ENCODE peak calls at places on chromosomes 2 and 18, in nine cellular contexts. P is T follicular helper cell, O is hepatocyte, A is colonic mucosa, C is NCI-H1105, D is H54, K is Ammon's horn, B is heart right ventricle, I is iris pigment epithelial cell. F is an unnamed sample.

GRCh38 chr2:172380436-172381274 is 46.7 kb upstream of the ITGA6 start:
- DNase-seq in C (no peak), B (no peak), A (no peak), K (no peak), D (no peak), P (no peak), O (no peak), I (no peak), F (no peak)

GRCh38 chr18:51438797-51439350 is 241.4 kb upstream of the MEX3C start:
- DNase-seq in P (no peak), K (no peak), C (no peak), I (no peak), O (no peak), A (no peak), D (no peak), B (no peak), F (no peak)

GRCh38 chr18:80148316-80149199 is 39.5 kb downstream of the ADNP2 start:
- DNase-seq in I (peak), C (no peak), O (no peak), P (no peak), B (no peak), A (peak), K (no peak), D (no peak), F (no peak)

GRCh38 chr18:515156-515815 is 14.8 kb upstream of the COLEC12 start:
- DNase-seq in K (no peak), D (no peak), B (no peak), O (no peak), A (no peak), I (no peak), C (no peak), P (no peak), F (no peak)

GRCh38 chr2:49271060-49271665 is 116.8 kb upstream of the FSHR start:
- DNase-seq in K (no peak), B (no peak), D (no peak), P (no peak), A (no peak), I (no peak), C (peak), O (no peak), F (no peak)

GRCh38 chr2:62724886-62725711 is 19.6 kb downstream of the EHBP1 start:
- DNase-seq in B (no peak), K (peak), A (peak), P (peak), O (no peak), I (no peak), C (no peak), D (peak), F (no peak)

GRCh38 chr2:120867290-120868231 is 131.9 kb downstream of the GLI2 start:
- DNase-seq in K (peak), I (peak), C (no peak), O (peak), P (no peak), B (peak), A (peak), D (peak), F (no peak)

GRCh38 chr2:166665991-166666940 is 172.2 kb upstream of the SCN7A start:
- DNase-seq in I (peak), P (no peak), D (no peak), C (no peak), A (no peak), B (no peak), K (no peak), O (peak), F (no peak)

GRCh38 chr2:187529248-187529976 is 24.8 kb downstream of the TFPI start:
- DNase-seq in A (no peak), C (no peak), P (no peak), D (no peak), B (no peak), K (no peak), I (no peak), O (no peak), F (no peak)

GRCh38 chr2:23418490-23418911 is 33.5 kb downstream of the KLHL29 start:
- DNase-seq in A (no peak), K (no peak), I (peak), D (peak), B (no peak), O (peak), C (no peak), P (no peak), F (no peak)

GRCh38 chr2:239730897-239731296 is 294.2 kb downstream of the NDUFA10 start:
- DNase-seq in B (no peak), P (no peak), A (no peak), O (no peak), C (no peak), I (no peak), D (no peak), K (no peak), F (no peak)

GRCh38 chr2:162782138-162782537 is 56.4 kb downstream of the KCNH7 start:
- DNase-seq in O (no peak), D (no peak), I (no peak), C (no peak), B (no peak), A (no peak), K (no peak), P (no peak), F (no peak)

GRCh38 chr2:66440011-66440542 is 5.2 kb downstream of the MEIS1 start:
- DNase-seq in D (no peak), I (no peak), O (peak), C (no peak), K (no peak), P (no peak), A (no peak), B (peak), F (no peak)